ENCODE peak calls at places on chromosomes 1 and 21, in eight cellular contexts. I is HCEC 1CT; N is hippocampal formation; O is upper lobe of right lung; Z is activated CD8-positive, alpha-beta memory T cell treated with anti-CD3 and anti-CD28 coated beads for 4 hours; E is naive thymus-derived CD4-positive, alpha-beta T cell; Y is SJSA1; H is PC-3. Q is an unnamed sample.

GRCh38 chr1:14345925-14346550 is 252.4 kb upstream of the KAZN start:
- DNase-seq in Y (no peak), Z (no peak), I (no peak), E (no peak), N (no peak), H (peak), O (no peak), Q (no peak)

GRCh38 chr21:42309753-42310213 is 5.4 kb downstream of the TFF3 start:
- DNase-seq in N (peak), I (no peak), O (peak), Z (peak), Y (no peak), E (peak), H (peak), Q (peak)

GRCh38 chr1:246788895-246789338 is 64.7 kb downstream of the SCCPDH start:
- DNase-seq in E (no peak), H (no peak), Z (no peak), Y (no peak), N (no peak), O (no peak), I (no peak), Q (no peak)

GRCh38 chr21:44764319-44765230 is 37.0 kb downstream of the UBE2G2 start:
- DNase-seq in E (no peak), I (no peak), N (no peak), Y (peak), O (peak), H (peak), Z (no peak), Q (no peak)

GRCh38 chr1:178926046-178926445 is 55.2 kb upstream of the ANGPTL1 start:
- DNase-seq in E (no peak), O (no peak), I (no peak), H (no peak), Z (no peak), N (no peak), Y (no peak), Q (no peak)

GRCh38 chr1:116483481-116484309 is 87.1 kb downstream of the CD58 start:
- DNase-seq in Z (no peak), E (no peak), I (no peak), Y (no peak), N (no peak), O (peak), H (no peak), Q (no peak)

GRCh38 chr1:39411526-39411925 is 79.9 kb upstream of the BMP8A start:
- DNase-seq in Z (no peak), N (no peak), E (no peak), I (no peak), H (peak), Y (no peak), O (no peak), Q (no peak)

GRCh38 chr1:210739627-210740026 is 394.3 kb downstream of the KCNH1 start:
- DNase-seq in N (no peak), E (no peak), O (no peak), Z (no peak), Y (no peak), H (no peak), I (no peak), Q (no peak)

GRCh38 chr1:236460103-236460502 is 63.7 kb upstream of the LGALS8 start:
- DNase-seq in O (no peak), N (no peak), Y (no peak), I (no peak), E (no peak), Z (no peak), H (no peak), Q (no peak)

GRCh38 chr1:236868625-236869467 is 73.8 kb downstream of the MTR start:
- DNase-seq in Z (no peak), N (no peak), E (peak), Y (no peak), O (no peak), H (peak), I (peak), Q (no peak)

GRCh38 chr1:202248861-202249260 is 55.3 kb downstream of the LGR6 start:
- DNase-seq in H (no peak), E (no peak), I (no peak), Z (no peak), N (no peak), Y (no peak), O (no peak), Q (no peak)

GRCh38 chr1:18923721-18924610 is 21.6 kb upstream of the ALDH4A1 start:
- DNase-seq in N (no peak), O (no peak), I (no peak), Y (no peak), E (no peak), H (no peak), Z (no peak), Q (no peak)

GRCh38 chr1:90613371-90613770 is 103.7 kb downstream of the BARHL2 start:
- DNase-seq in E (no peak), H (no peak), O (no peak), I (no peak), Y (no peak), N (no peak), Z (no peak), Q (no peak)

GRCh38 chr1:119475866-119476439 is 31.1 kb upstream of the HSD3B1 start:
- DNase-seq in E (no peak), I (no peak), H (peak), Z (no peak), Y (no peak), O (peak), N (peak), Q (peak)

GRCh38 chr1:201885531-201886075 is 3.1 kb upstream of the SHISA4 start:
- DNase-seq in E (no peak), N (no peak), H (peak), Z (no peak), O (no peak), I (peak), Y (no peak), Q (no peak)

GRCh38 chr1:61323681-61324328 is 241.4 kb downstream of the NFIA start:
- DNase-seq in H (peak), Y (no peak), Z (no peak), N (no peak), I (no peak), E (no peak), O (no peak), Q (no peak)

GRCh38 chr1:109625601-109626560 is 6.2 kb downstream of the AMPD2 start:
- DNase-seq in I (no peak), O (no peak), H (no peak), E (no peak), Z (no peak), Y (no peak), N (no peak), Q (no peak)

GRCh38 chr1:57839067-57839466 is 415.2 kb upstream of the DAB1 start:
- DNase-seq in I (no peak), Z (no peak), H (no peak), O (no peak), N (no peak), E (no peak), Y (no peak), Q (no peak)

GRCh38 chr1:85850238-85850637 is 142.0 kb upstream of the ZNHIT6 start:
- DNase-seq in N (no peak), Z (no peak), E (no peak), Y (no peak), H (peak), I (peak), O (no peak), Q (no peak)

GRCh38 chr1:150387200-150387599 is 23.3 kb downstream of the RPRD2 start:
- DNase-seq in E (no peak), Y (no peak), I (no peak), H (no peak), O (no peak), Z (no peak), N (no peak), Q (no peak)

GRCh38 chr1:204340137-204340536 is 19.6 kb downstream of the PLEKHA6 start:
- DNase-seq in Z (no peak), I (no peak), Y (no peak), H (no peak), O (no peak), N (no peak), E (no peak), Q (no peak)

GRCh38 chr1:19845166-19845954 is 30.3 kb upstream of the RNF186 start:
- DNase-seq in Z (no peak), Y (no peak), O (no peak), N (no peak), E (no peak), I (no peak), H (no peak), Q (no peak)

GRCh38 chr1:95035536-95035935 is 37.2 kb downstream of the ALG14 start:
- DNase-seq in Y (no peak), N (no peak), H (peak), Z (no peak), E (no peak), I (peak), O (no peak), Q (no peak)

GRCh38 chr1:182841368-182841988 is 2.3 kb downstream of the DHX9 start:
- DNase-seq in E (no peak), H (peak), I (peak), Z (no peak), O (no peak), Y (no peak), N (no peak), Q (no peak)

GRCh38 chr1:15923241-15923640 is 52.7 kb downstream of the ZBTB17 start:
- DNase-seq in Z (no peak), O (no peak), I (peak), E (no peak), N (no peak), H (peak), Y (no peak), Q (no peak)

GRCh38 chr1:196115641-196116040 is 492.6 kb downstream of the KCNT2 start:
- DNase-seq in E (no peak), N (no peak), H (peak), Y (no peak), Z (no peak), O (no peak), I (peak), Q (no peak)

GRCh38 chr1:71002706-71003105 is 44.9 kb downstream of the PTGER3 start:
- DNase-seq in Y (no peak), I (no peak), E (no peak), H (no peak), O (no peak), N (no peak), Z (no peak), Q (no peak)

GRCh38 chr1:9721606-9722377 is 70.3 kb downstream of the PIK3CD start:
- DNase-seq in H (peak), N (no peak), Z (peak), O (no peak), E (peak), Y (no peak), I (no peak), Q (no peak)

GRCh38 chr1:180970333-180971079 is 52.2 kb downstream of the STX6 start:
- DNase-seq in E (no peak), I (no peak), Y (no peak), Z (no peak), O (no peak), N (no peak), H (no peak), Q (no peak)

GRCh38 chr1:225710804-225711203 is 57.9 kb upstream of the ENAH start:
- DNase-seq in Y (no peak), E (no peak), Z (no peak), N (no peak), H (peak), I (peak), O (no peak), Q (peak)

GRCh38 chr21:9760398-9761074 is 760.8 kb upstream of the TPTE start:
- DNase-seq in E (no peak), O (no peak), N (no peak), Z (no peak), Y (no peak), H (no peak), I (no peak), Q (no peak)

GRCh38 chr1:72037745-72038343 is 244.5 kb downstream of the NEGR1 start:
- DNase-seq in N (no peak), E (no peak), I (peak), Y (no peak), H (peak), O (no peak), Z (no peak), Q (no peak)